ENCODE peak calls at places on chromosomes 3 and 15, in eight cellular contexts. N is fibroblast of lung; Z is GM23248; W is T-helper 1 cell; A is ACHN; E is stimulated activated CD4-positive, alpha-beta T cell treated with anti-CD3 and anti-CD28 coated beads, Interleukin-4, amount 100 ng/mL, for 4 hours; D is AG04450; F is NCI-H345. X is an unnamed sample.

GRCh38 chr15:40291088-40291574 is 8.3 kb upstream of the ANKRD63 start:
- DNase-seq in F (peak; percentile 23), A (peak; percentile 66), Z (peak; percentile 85), W (no peak), E (no peak), D (peak; percentile 15), N (peak; percentile 61), X (peak; percentile 38)

GRCh38 chr3:160003520-160004128 is 15.0 kb downstream of the IL12A start:
- DNase-seq in A (peak; percentile 62), W (no peak), N (peak; percentile 35), E (peak; percentile 16), Z (peak; percentile 64), D (no peak), F (peak; percentile 22), X (peak; percentile 70)

GRCh38 chr3:43873723-43874122 is 183.0 kb downstream of the ABHD5 start:
- DNase-seq in Z (no peak), D (no peak), A (no peak), F (no peak), E (no peak), W (no peak), N (no peak), X (no peak)

GRCh38 chr15:85840079-85840801 is 45.5 kb upstream of the KLHL25 start:
- DNase-seq in W (peak; percentile 67), Z (peak; percentile 81), E (peak; percentile 81), D (no peak), A (peak; percentile 71), F (peak; percentile 77), N (peak; percentile 53), X (peak; percentile 54)

GRCh38 chr3:191246628-191247027 is 47.6 kb downstream of the OSTN start:
- DNase-seq in W (no peak), N (peak; percentile 89), Z (peak; percentile 82), F (no peak), A (peak; percentile 18), D (no peak), E (no peak), X (peak; percentile 71)

GRCh38 chr3:30188713-30189112 is 417.7 kb upstream of the TGFBR2 start:
- DNase-seq in A (no peak), F (peak; percentile 91), E (no peak), N (peak; percentile 48), Z (peak; percentile 20), W (no peak), D (no peak), X (peak; percentile 88)

GRCh38 chr15:27222479-27222878 is 251.5 kb downstream of the GABRG3 start:
- DNase-seq in E (no peak), D (no peak), Z (peak; percentile 83), F (no peak), A (peak; percentile 72), N (peak; percentile 94), W (no peak), X (no peak)

GRCh38 chr3:46516521-46516920 is 18.7 kb downstream of the RTP3 start:
- DNase-seq in D (no peak), N (no peak), F (no peak), E (no peak), W (no peak), A (no peak), Z (no peak), X (peak; percentile 60)

GRCh38 chr3:192864943-192865342 is 52.7 kb downstream of the MB21D2 start:
- DNase-seq in D (no peak), Z (no peak), A (no peak), E (no peak), W (no peak), N (no peak), F (no peak), X (peak; percentile 85)

GRCh38 chr3:187985636-187986035 is 168.3 kb upstream of the LPP start:
- DNase-seq in A (no peak), F (no peak), N (peak; percentile 46), Z (peak; percentile 43), D (no peak), E (no peak), W (no peak), X (no peak)

GRCh38 chr15:56759450-56759845 is 26.1 kb upstream of the ZNF280D start:
- DNase-seq in N (peak; percentile 98), F (no peak), W (no peak), D (peak; percentile 91), A (peak; percentile 51), E (no peak), Z (peak; percentile 96), X (peak; percentile 96)

GRCh38 chr15:101206173-101206572 is 45.7 kb downstream of the CHSY1 start:
- DNase-seq in W (peak; percentile 24), A (no peak), F (no peak), N (peak; percentile 89), D (no peak), E (peak; percentile 74), Z (peak; percentile 83), X (no peak)

GRCh38 chr15:83396071-83396470 is 51.1 kb upstream of the SH3GL3 start:
- DNase-seq in W (no peak), D (no peak), F (no peak), N (peak; percentile 29), A (no peak), E (no peak), Z (peak; percentile 39), X (no peak)

GRCh38 chr3:38141173-38141951 is 2.9 kb downstream of the MYD88 start:
- DNase-seq in F (no peak), Z (no peak), E (no peak), D (no peak), W (no peak), N (no peak), A (no peak), X (no peak)

GRCh38 chr3:44687898-44688297 is 24.6 kb upstream of the ZNF502 start:
- DNase-seq in W (no peak), Z (no peak), N (no peak), D (no peak), E (no peak), F (no peak), A (no peak), X (no peak)

GRCh38 chr15:45863881-45864580 is 229.2 kb downstream of the SQOR start:
- DNase-seq in A (no peak), E (no peak), N (no peak), F (no peak), D (no peak), Z (no peak), W (no peak), X (no peak)

GRCh38 chr15:37594431-37594830 is 340.0 kb upstream of the TMCO5A start:
- DNase-seq in A (no peak), N (no peak), Z (no peak), W (no peak), F (peak; percentile 26), E (no peak), D (no peak), X (no peak)

GRCh38 chr3:152460936-152461335 is 192.2 kb downstream of the MBNL1 start:
- DNase-seq in Z (no peak), N (no peak), D (no peak), A (no peak), W (no peak), F (no peak), E (no peak), X (no peak)

GRCh38 chr15:68261241-68261640 is 16.3 kb upstream of the FEM1B start:
- DNase-seq in N (no peak), F (no peak), E (no peak), W (no peak), A (no peak), D (no peak), Z (peak; percentile 6), X (no peak)

GRCh38 chr3:32975891-32976290 is 24.4 kb downstream of the CCR4 start:
- DNase-seq in Z (no peak), W (no peak), F (no peak), D (no peak), N (no peak), E (no peak), A (no peak), X (no peak)

GRCh38 chr15:40856736-40857135 is 12.9 kb downstream of the SPINT1 start:
- DNase-seq in Z (no peak), W (no peak), F (no peak), D (no peak), A (no peak), N (no peak), E (no peak), X (no peak)

GRCh38 chr3:187368765-187369450 is 723 bp downstream of the RTP4 start:
- DNase-seq in E (no peak), N (no peak), F (no peak), D (no peak), Z (peak; percentile 41), W (no peak), A (peak; percentile 1), X (no peak)

GRCh38 chr3:170307998-170308398 is 49.5 kb upstream of the SKIL start:
- DNase-seq in D (peak; percentile 23), E (no peak), N (peak; percentile 79), Z (peak; percentile 16), F (no peak), A (no peak), W (no peak), X (peak; percentile 38)

GRCh38 chr3:68089572-68089991 is 435.2 kb upstream of the SUCLG2 start:
- DNase-seq in A (peak; percentile 90), W (no peak), Z (no peak), E (no peak), N (peak; percentile 70), F (no peak), D (peak; percentile 1), X (no peak)

GRCh38 chr3:197404754-197405153 is 106.3 kb upstream of the DLG1 start:
- DNase-seq in E (no peak), D (no peak), N (no peak), W (no peak), F (no peak), Z (no peak), A (no peak), X (no peak)

GRCh38 chr3:14480207-14481017 is 59.7 kb downstream of the GRIP2 start:
- DNase-seq in Z (no peak), A (no peak), D (peak; percentile 45), W (no peak), N (peak; percentile 93), F (no peak), E (no peak), X (no peak)